ENCODE peak calls at places on chromosomes 4 and X, in ten cellular contexts. T is T follicular helper cell, M is activated T-cell treated with anti-CD3 and anti-CD28 coated beads for 1 hour, Z is NCI-H2171, X is nucleus accumbens, S is T-helper 9 cell, K is KBM-7, Q is T-helper 2 cell, O is iris pigment epithelial cell, L is activated B cell treated with CpG ODN at 0.5 μM for 24 hours. Y is an unnamed sample.

GRCh38 chrX:136204571-136204970 is 46.6 kb downstream of the MAP7D3 start:
- DNase-seq in L (no peak), M (no peak), X (no peak), K (peak), T (no peak), O (peak), Q (peak), S (peak), Z (no peak), Y (no peak)

GRCh38 chr4:61309616-61310015 is 109.5 kb downstream of the ADGRL3 start:
- DNase-seq in Z (no peak), L (no peak), Q (no peak), T (no peak), M (no peak), S (no peak), K (no peak), O (peak), X (no peak), Y (no peak)

GRCh38 chrX:103584606-103585005 is 709 bp upstream of the TCEAL4 start:
- DNase-seq in M (no peak), L (no peak), S (no peak), Z (no peak), X (no peak), K (no peak), Q (no peak), O (peak), T (no peak), Y (no peak)

GRCh38 chrX:108138814-108139213 is 47.2 kb downstream of the ATG4A start:
- DNase-seq in O (no peak), X (no peak), L (no peak), Q (no peak), M (no peak), T (no peak), K (no peak), S (no peak), Z (no peak), Y (no peak)

GRCh38 chr4:2256781-2257191 is 5.1 kb downstream of the MXD4 start:
- DNase-seq in Z (no peak), Q (no peak), T (no peak), L (peak), M (no peak), S (no peak), K (no peak), O (no peak), X (no peak), Y (peak)

GRCh38 chr4:42306221-42307109 is 90.8 kb upstream of the SHISA3 start:
- DNase-seq in M (no peak), T (no peak), Q (no peak), L (no peak), O (no peak), K (no peak), X (no peak), Z (no peak), S (no peak), Y (no peak)

GRCh38 chr4:1244081-1244977 is 4.6 kb downstream of the CTBP1 start:
- DNase-seq in S (no peak), X (no peak), Q (no peak), O (no peak), M (no peak), T (no peak), K (no peak), L (no peak), Z (no peak), Y (peak)

GRCh38 chr4:88705805-88706518 is 8.3 kb upstream of the NAP1L5 start:
- DNase-seq in M (no peak), T (no peak), X (no peak), K (no peak), L (no peak), O (peak), S (no peak), Z (no peak), Q (no peak), Y (no peak)

GRCh38 chr4:145937990-145938611 is 522 bp downstream of the ZNF827 start:
- DNase-seq in T (peak), Q (peak), L (peak), M (no peak), S (peak), O (peak), X (no peak), K (peak), Z (no peak), Y (peak)

GRCh38 chr4:169070071-169070894 is 60.2 kb upstream of the CBR4 start:
- DNase-seq in Q (no peak), X (no peak), L (no peak), Z (no peak), O (peak), T (no peak), M (no peak), S (no peak), K (no peak), Y (no peak)

GRCh38 chr4:186104895-186105720 is 604 bp downstream of the FAM149A start:
- DNase-seq in L (no peak), O (peak), S (no peak), K (no peak), T (no peak), X (no peak), M (no peak), Q (no peak), Z (no peak), Y (peak)

GRCh38 chrX:36431819-36432218 is 512.3 kb downstream of the CFAP47 start:
- DNase-seq in K (no peak), L (no peak), T (no peak), M (no peak), O (peak), X (no peak), S (no peak), Z (no peak), Q (no peak), Y (no peak)

GRCh38 chr4:113113151-113113550 is 63.7 kb downstream of the ANK2 start:
- DNase-seq in S (no peak), X (no peak), L (no peak), O (no peak), Z (no peak), Q (no peak), M (no peak), T (no peak), K (no peak), Y (no peak)

GRCh38 chr4:86935499-86935832 is 655 bp downstream of the AFF1 start:
- DNase-seq in O (no peak), X (no peak), S (peak), K (no peak), Q (peak), M (peak), Z (no peak), T (peak), L (no peak), Y (no peak)

GRCh38 chr4:128285085-128286023 is 2.3 kb downstream of the PGRMC2 start:
- DNase-seq in Q (no peak), Z (no peak), L (no peak), T (no peak), M (no peak), S (no peak), K (no peak), O (peak), X (no peak), Y (no peak)

GRCh38 chr4:6641164-6641970 is 882 bp downstream of the MRFAP1 start:
- DNase-seq in X (no peak), M (peak), L (no peak), T (peak), K (no peak), Q (peak), S (peak), Z (no peak), O (peak), Y (peak)

GRCh38 chr4:150769235-150769634 is 187.3 kb downstream of the MAB21L2 start:
- DNase-seq in Q (no peak), M (no peak), O (peak), L (no peak), T (no peak), X (no peak), K (no peak), Z (no peak), S (no peak), Y (no peak)

GRCh38 chr4:150164055-150164454 is 85.8 kb downstream of the DCLK2 start:
- DNase-seq in O (no peak), T (no peak), Z (no peak), X (no peak), Q (no peak), M (no peak), K (no peak), S (no peak), L (no peak), Y (no peak)

GRCh38 chr4:120921456-120922389 is 803 bp downstream of the PRDM5 start:
- DNase-seq in M (peak), X (no peak), Q (peak), Z (no peak), O (peak), T (no peak), K (no peak), L (no peak), S (no peak), Y (no peak)

GRCh38 chrX:49247916-49248811 is 12.9 kb downstream of the CCDC22 start:
- DNase-seq in K (no peak), Q (no peak), Z (peak), X (no peak), S (no peak), L (no peak), T (no peak), M (no peak), O (no peak), Y (peak)

GRCh38 chr4:98642991-98643426 is 15.4 kb downstream of the TSPAN5 start:
- DNase-seq in K (no peak), T (no peak), M (no peak), S (no peak), L (no peak), O (peak), Z (no peak), X (no peak), Q (no peak), Y (no peak)

GRCh38 chrX:40371376-40371775 is 209.4 kb upstream of the ATP6AP2 start:
- DNase-seq in T (no peak), K (no peak), O (no peak), X (no peak), S (no peak), Q (no peak), Z (no peak), M (no peak), L (no peak), Y (no peak)

GRCh38 chrX:38426785-38427184 is 74.4 kb downstream of the OTC start:
- DNase-seq in Q (no peak), X (no peak), K (peak), S (no peak), Z (peak), M (no peak), L (no peak), T (no peak), O (no peak), Y (no peak)

GRCh38 chrX:9278475-9279270 is 186.2 kb upstream of the TBL1X start:
- DNase-seq in X (no peak), O (peak), K (no peak), S (no peak), M (no peak), Q (no peak), T (no peak), L (no peak), Z (no peak), Y (no peak)

GRCh38 chr4:6764976-6765620 is 17.4 kb upstream of the KIAA0232 start:
- DNase-seq in T (no peak), M (no peak), L (no peak), O (no peak), X (no peak), S (no peak), Q (no peak), Z (no peak), K (no peak), Y (no peak)

GRCh38 chr4:139988863-139989765 is 164.9 kb downstream of the MAML3 start:
- DNase-seq in S (no peak), Z (no peak), Q (no peak), X (no peak), M (no peak), K (no peak), T (no peak), O (peak), L (no peak), Y (no peak)

GRCh38 chrX:79366888-79367749 is at the start of gene ITM2A:
- DNase-seq in Q (peak), O (no peak), S (peak), L (peak), Z (no peak), M (peak), K (peak), T (peak), X (no peak), Y (peak)

GRCh38 chrX:13369541-13370140 is 49.8 kb upstream of the ATXN3L start:
- DNase-seq in M (no peak), L (no peak), Z (no peak), Q (no peak), X (no peak), O (no peak), K (no peak), S (no peak), T (no peak), Y (no peak)

GRCh38 chrX:40424259-40424658 is 156.5 kb upstream of the ATP6AP2 start:
- DNase-seq in X (no peak), S (no peak), O (no peak), K (no peak), Q (no peak), Z (no peak), L (no peak), T (no peak), M (no peak), Y (no peak)

Y was measured in activated CD4-positive, CD25-positive, alpha-beta regulatory T cell treated with anti-CD3 and anti-CD28 coated beads, Interleukin-2, amount 50 U/mL, for 72 hours.